ENCODE peak calls at places on chromosomes 1 and 21, in six cellular contexts. E is tibial artery, F is RWPE1, H is cardiac muscle cell, W is PC-9, G is HL-60. T is an unnamed sample.

GRCh38 chr1:50930193-50930592 is 29.9 kb downstream of the FAF1 start:
- DNase-seq in E (no peak), W (no peak), F (no peak), G (no peak), H (no peak), T (no peak)

GRCh38 chr1:15605398-15606080 is 11.7 kb upstream of the DDI2 start:
- DNase-seq in H (no peak), E (no peak), G (no peak), F (no peak), W (no peak), T (no peak)

GRCh38 chr1:174828264-174828663 is 171.5 kb upstream of the CACYBP start:
- DNase-seq in E (no peak), F (no peak), G (no peak), W (no peak), H (no peak), T (no peak)

GRCh38 chr1:224292419-224292818 is 37.6 kb downstream of the NVL start:
- DNase-seq in G (no peak), F (no peak), E (no peak), W (no peak), H (peak; percentile 2), T (peak; percentile 44)

GRCh38 chr1:47521034-47521871 is 83.4 kb downstream of the FOXD2 start:
- DNase-seq in G (no peak), F (no peak), E (peak; percentile 90), H (no peak), W (no peak), T (no peak)

GRCh38 chr21:32702702-32703101 is 25.1 kb downstream of the SYNJ1 start:
- DNase-seq in G (no peak), H (peak; percentile 63), W (no peak), E (no peak), F (peak; percentile 9), T (no peak)

GRCh38 chr1:43221256-43221778 is 48.5 kb upstream of the TMEM125 start:
- DNase-seq in W (no peak), F (no peak), G (no peak), H (no peak), E (no peak), T (no peak)

GRCh38 chr1:56502700-56503245 is 76.6 kb downstream of the PLPP3 start:
- DNase-seq in E (no peak), G (no peak), W (no peak), F (no peak), H (peak; percentile 43), T (no peak)

GRCh38 chr1:167617950-167618269 is 12.1 kb upstream of the RCSD1 start:
- DNase-seq in G (no peak), F (no peak), H (no peak), W (no peak), E (no peak), T (no peak)

GRCh38 chr21:35048183-35048601 is 910 bp downstream of the RUNX1 start:
- DNase-seq in W (peak; percentile 40), G (peak; percentile 56), F (no peak), H (no peak), E (no peak), T (no peak)

GRCh38 chr1:167763525-167764220 is 41.9 kb downstream of the MPZL1 start:
- DNase-seq in W (no peak), F (no peak), G (no peak), E (no peak), H (peak; percentile 75), T (no peak)

GRCh38 chr1:181208967-181209366 is 120.5 kb downstream of the IER5 start:
- DNase-seq in W (no peak), G (no peak), H (no peak), E (no peak), F (no peak), T (no peak)

GRCh38 chr1:167612986-167613385 is 17.0 kb upstream of the RCSD1 start:
- DNase-seq in G (no peak), W (no peak), H (no peak), F (no peak), E (no peak), T (no peak)

GRCh38 chr1:167516404-167517388 is 1.6 kb downstream of the CD247 start:
- DNase-seq in H (no peak), F (no peak), G (no peak), E (no peak), W (no peak), T (no peak)

GRCh38 chr1:201783572-201783971 is 45.4 kb upstream of the IPO9 start:
- DNase-seq in E (no peak), H (no peak), G (no peak), F (no peak), W (no peak), T (no peak)

GRCh38 chr1:7110306-7110705 is 325.1 kb downstream of the CAMTA1 start:
- DNase-seq in W (no peak), H (no peak), E (no peak), F (peak; percentile 70), G (no peak), T (peak; percentile 40)

GRCh38 chr1:38608202-38608864 is 251.2 kb downstream of the RRAGC start:
- DNase-seq in H (peak; percentile 47), F (no peak), E (no peak), G (peak; percentile 9), W (no peak), T (no peak)

GRCh38 chr21:36985761-36986594 is 19.5 kb upstream of the HLCS start:
- DNase-seq in E (no peak), G (no peak), H (no peak), F (no peak), W (no peak), T (no peak)

GRCh38 chr1:38208720-38209632 is 162.4 kb upstream of the POU3F1 start:
- DNase-seq in H (peak; percentile 11), E (no peak), F (no peak), W (no peak), G (no peak), T (no peak)

GRCh38 chr1:1665815-1666251 is 7.0 kb upstream of the CDK11B start:
- DNase-seq in E (peak; percentile 54), W (no peak), G (no peak), F (no peak), H (peak; percentile 13), T (no peak)
- H3K27ac ChIP-seq in E (no peak overlapping the region), W (no peak overlapping the region), G (peak overlapping the region; percentile 46), F (no peak overlapping the region), H (no peak overlapping the region), T (no peak overlapping the region)

DNA sequence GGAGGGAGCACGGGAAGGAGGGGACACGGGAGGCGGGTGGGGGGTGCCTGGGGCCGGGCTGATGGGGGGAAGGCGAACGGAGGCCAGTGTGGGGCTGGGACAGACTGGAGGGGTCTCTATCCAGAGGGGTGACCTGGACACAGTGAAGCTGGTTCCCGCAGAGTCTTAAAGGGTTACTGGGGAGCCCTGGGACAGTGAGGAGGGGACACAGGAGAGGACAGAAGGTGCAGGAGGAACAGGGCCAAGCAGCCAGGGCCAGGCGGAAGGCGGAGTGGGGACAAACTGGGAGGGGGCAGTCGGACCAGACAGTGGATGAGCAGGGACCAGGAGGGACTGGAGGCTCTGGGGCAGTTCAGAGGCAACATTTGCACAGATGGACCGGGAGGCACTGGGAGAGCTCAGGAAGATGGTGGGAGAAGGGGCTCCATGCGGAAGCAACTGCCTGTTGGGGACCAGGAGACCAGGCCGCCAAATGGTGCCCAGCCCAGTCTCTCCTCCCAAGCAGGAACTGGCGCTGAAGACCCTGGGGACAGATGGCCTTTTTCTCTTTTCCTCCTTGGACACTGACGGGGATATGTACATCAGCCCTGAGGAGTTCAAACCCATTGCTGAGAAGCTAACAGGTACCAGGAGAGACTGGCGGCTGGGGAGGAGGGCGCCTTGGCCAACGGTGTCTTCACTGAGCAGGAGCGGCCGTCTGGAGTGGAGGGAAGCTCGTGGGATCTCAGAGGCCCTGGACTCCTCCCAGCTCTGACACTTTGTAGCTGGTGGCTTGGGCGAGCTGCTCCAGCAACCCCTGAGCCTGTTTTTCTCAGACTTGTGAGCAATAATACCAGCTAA is 765 bp downstream of the SELENON start:
- DNase-seq in E (no peak), G (no peak), H (no peak), F (no peak), W (no peak), T (no peak)
- H3K27ac ChIP-seq in E (peak overlapping the region; percentile 83), G (no peak overlapping the region), H (no peak overlapping the region), F (peak overlapping the region; percentile 56), W (no peak overlapping the region), T (no peak overlapping the region)

GRCh38 chr1:226003502-226004170 is 4.5 kb upstream of the SDE2 start:
- DNase-seq in E (no peak), H (no peak), F (no peak), G (no peak), W (no peak), T (no peak)
- H3K27ac ChIP-seq in E (no peak overlapping the region), H (peak overlapping the region; percentile 46), F (no peak overlapping the region), G (peak overlapping the region; percentile 98), W (no peak overlapping the region), T (no peak overlapping the region)

DNA sequence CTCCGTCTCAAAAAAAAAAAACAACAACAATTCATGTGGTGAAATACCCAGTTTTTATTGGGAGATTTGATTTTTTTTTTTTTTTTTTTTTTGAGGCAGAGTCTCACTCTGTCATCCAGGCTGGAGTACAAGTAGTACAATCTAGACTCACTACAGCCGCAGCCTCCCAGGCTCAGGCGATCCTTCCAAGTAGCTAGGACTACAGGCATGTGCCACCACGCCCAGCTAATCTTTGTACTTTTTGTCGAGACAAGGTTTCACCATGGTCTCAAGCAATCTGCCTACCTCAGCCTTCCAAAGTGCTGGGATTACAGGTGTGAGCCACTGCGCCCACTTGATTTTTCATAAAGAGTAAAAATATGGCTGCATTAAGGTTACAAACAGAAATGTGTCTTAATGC is 15.4 kb downstream of the FAM76A start:
- DNase-seq in W (no peak), G (no peak), H (no peak), E (no peak), F (no peak), T (no peak)
- H3K27ac ChIP-seq in W (no peak overlapping the region), G (no peak overlapping the region), H (no peak overlapping the region), E (no peak overlapping the region), F (no peak overlapping the region), T (no peak overlapping the region)

DNA sequence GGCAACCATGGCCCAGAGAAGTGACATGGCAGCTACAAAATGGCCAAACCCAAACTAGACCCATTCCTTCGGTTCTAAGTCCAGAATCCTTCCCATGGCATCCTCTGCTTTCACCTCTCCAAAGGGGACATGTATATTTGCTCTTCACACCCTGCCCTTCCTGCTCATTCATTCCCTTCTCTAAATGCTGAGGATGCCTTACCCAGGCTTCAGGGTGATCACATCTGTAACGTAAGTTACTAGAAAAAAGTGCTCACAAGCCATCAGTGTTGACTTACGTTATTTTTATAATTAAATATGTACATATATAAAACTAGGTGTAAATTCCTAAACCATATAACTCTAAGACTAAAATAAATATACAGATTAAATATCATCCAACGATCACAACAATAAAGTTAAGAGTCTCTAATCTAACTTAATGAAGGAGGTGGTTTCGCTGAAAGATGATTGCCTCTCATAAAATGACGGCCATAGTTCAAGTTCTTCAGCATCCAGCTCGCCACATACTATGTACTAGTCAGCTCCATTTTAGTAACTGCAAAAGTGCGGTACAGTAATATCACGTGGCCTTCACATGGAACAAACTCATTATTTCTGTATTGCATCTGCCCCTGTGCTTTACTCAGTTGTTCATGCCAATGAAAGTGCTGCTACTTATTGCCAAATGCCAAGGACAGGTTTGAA is 74.6 kb downstream of the TENT5C start:
- DNase-seq in W (no peak), F (no peak), H (no peak), G (no peak), E (no peak), T (no peak)
- H3K27ac ChIP-seq in W (no peak overlapping the region), F (no peak overlapping the region), H (no peak overlapping the region), G (no peak overlapping the region), E (peak overlapping the region; percentile 85), T (no peak overlapping the region)

T was measured in epithelial cell of prostate.